ENCODE peak calls at places on chromosomes 13 and 19, in six cellular contexts. Z, C, Q, E, B and I are unnamed samples.

GRCh38 chr13:102548811-102549210 is 48.0 kb upstream of the TPP2 start:
- DNase-seq in C (no peak), E (no peak), B (no peak), Q (no peak), Z (no peak), I (no peak)

GRCh38 chr13:51287758-51288157 is 51.7 kb upstream of the SERPINE3 start:
- DNase-seq in C (no peak), Z (no peak), E (no peak), Q (no peak), B (no peak), I (no peak)

GRCh38 chr13:81639984-81640582 is 1299.2 kb upstream of the SPRY2 start:
- DNase-seq in Z (no peak), B (peak; percentile 8), C (no peak), Q (no peak), E (no peak), I (no peak)

GRCh38 chr19:31318790-31319189 is 30.4 kb downstream of the TSHZ3 start:
- DNase-seq in E (no peak), Z (no peak), Q (no peak), B (no peak), C (no peak), I (no peak)

GRCh38 chr13:29676941-29677452 is 81.5 kb upstream of the SLC7A1 start:
- DNase-seq in E (no peak), C (no peak), B (no peak), Q (peak; percentile 50), Z (no peak), I (no peak)

GRCh38 chr13:98847780-98848179 is 95.3 kb upstream of the SLC15A1 start:
- DNase-seq in C (no peak), B (no peak), E (no peak), Q (no peak), Z (no peak), I (no peak)

GRCh38 chr13:104657196-104657595 is 1591.0 kb upstream of the SLC10A2 start:
- DNase-seq in B (no peak), C (no peak), E (no peak), Z (no peak), Q (no peak), I (no peak)

GRCh38 chr19:7529610-7530490 is 5.7 kb upstream of the PNPLA6 start:
- DNase-seq in E (no peak), B (no peak), C (no peak), Z (no peak), Q (no peak), I (no peak)

GRCh38 chr19:52212572-52213255 is 22.9 kb downstream of the PPP2R1A start:
- DNase-seq in C (no peak), Z (no peak), Q (no peak), E (no peak), B (no peak), I (no peak)

GRCh38 chr19:52211203-52211602 is 21.4 kb downstream of the PPP2R1A start:
- DNase-seq in Z (no peak), E (no peak), Q (no peak), B (no peak), C (no peak), I (no peak)

GRCh38 chr19:52216401-52216800 is 26.5 kb downstream of the PPP2R1A start:
- DNase-seq in B (no peak), Q (no peak), C (no peak), Z (no peak), E (no peak), I (no peak)

GRCh38 chr19:52214241-52214640 is 24.4 kb downstream of the PPP2R1A start:
- DNase-seq in Z (no peak), B (no peak), E (no peak), C (no peak), Q (no peak), I (no peak)

DNA sequence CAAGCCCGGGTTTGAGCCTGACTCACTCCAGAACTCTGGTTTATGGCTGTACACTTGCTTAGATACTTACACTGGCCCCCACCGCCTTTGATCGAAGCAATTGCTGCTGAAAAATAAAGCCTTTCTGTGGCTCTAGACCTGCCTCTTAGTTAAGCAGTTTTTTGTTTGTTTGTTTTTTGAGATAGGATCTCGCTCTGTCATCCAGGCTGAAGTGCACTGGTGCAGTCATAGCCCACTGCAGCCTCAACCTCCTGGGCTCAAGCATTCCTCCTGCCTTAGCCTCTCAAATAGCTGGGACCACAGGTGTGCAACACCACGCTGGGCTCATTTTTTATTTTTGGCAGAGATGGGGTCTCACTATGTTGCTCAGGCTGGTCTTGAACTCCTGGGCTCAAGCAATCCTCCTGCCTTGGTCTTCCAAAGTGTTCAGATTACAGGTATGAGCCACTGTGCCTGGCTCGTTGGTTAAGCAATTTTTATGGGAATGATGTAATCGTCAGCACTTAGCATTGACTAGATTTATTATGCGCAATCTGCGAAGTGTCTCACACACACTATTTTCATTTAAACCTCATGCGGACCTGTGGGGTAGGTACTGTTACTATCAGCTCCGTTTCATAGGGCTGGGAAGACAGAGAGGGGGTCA is 22.2 kb downstream of the PPP2R1A start:
- DNase-seq in Z (no peak), B (no peak), Q (no peak), E (no peak), C (no peak), I (no peak)
- TF ChIP-seq POLR2A in Z (no peak), B (no peak), Q (no peak), E (no peak), C (no peak), I (no peak)

GRCh38 chr19:38930776-38931761 is at the start of gene MRPS12:
- DNase-seq in Q (peak; percentile 99), Z (peak; percentile 99), B (peak; percentile 99), C (peak; percentile 99), E (peak; percentile 99), I (peak; percentile 98)
- TF ChIP-seq POLR2A in Q (peak; percentile 33), Z (no peak), B (peak; percentile 53), C (peak; percentile 35), E (peak; percentile 78), I (peak; percentile 52)

DNA sequence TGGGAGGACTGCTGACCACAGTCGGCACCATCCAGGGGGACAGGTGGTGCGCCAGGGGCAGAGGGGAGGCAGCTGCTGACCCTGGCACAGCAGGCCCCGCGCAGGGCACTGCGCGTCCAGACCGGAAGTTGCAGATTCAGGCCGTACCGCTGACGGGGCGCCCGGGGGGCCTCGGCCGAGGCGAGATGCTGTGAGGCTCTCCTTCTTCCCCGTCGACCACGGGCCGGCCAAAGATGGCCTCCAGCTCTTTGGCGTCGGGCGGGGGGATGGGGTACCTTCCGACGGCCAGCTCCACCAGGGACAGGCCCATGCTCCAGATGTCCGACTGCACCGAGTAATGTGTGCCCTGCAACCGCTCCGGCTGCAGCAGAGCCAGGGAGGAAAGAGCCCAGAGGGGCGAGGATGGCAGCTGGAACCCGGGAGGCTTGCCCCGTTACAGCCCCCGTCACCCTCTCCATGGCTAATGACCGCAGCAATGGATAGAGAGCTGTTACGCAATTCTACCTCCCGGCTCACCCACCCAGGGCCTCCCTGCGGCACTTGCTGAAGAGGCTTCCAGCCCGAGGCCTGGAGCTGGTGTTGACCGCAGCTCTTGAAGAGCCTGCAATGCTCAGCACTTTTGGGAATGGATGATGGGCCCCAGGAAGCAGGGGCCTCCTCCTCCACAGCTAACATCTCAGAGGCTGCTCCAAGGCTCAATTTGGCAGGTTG is 24.7 kb downstream of the MAP2K2 start:
- DNase-seq in E (no peak), Q (no peak), Z (no peak), C (no peak), B (no peak), I (no peak)
- TF ChIP-seq POLR2A in E (no peak), Q (no peak), Z (no peak), C (no peak), B (no peak), I (no peak)

GRCh38 chr19:2477732-2478191 is 1.8 kb downstream of the GADD45B start:
- DNase-seq in Q (peak; percentile 36), E (peak; percentile 48), C (no peak), Z (peak; percentile 56), B (no peak), I (no peak)

GRCh38 chr19:2476451-2477140 is 669 bp downstream of the GADD45B start:
- DNase-seq in C (no peak), E (peak; percentile 66), Z (peak; percentile 57), Q (no peak), B (no peak), I (peak; percentile 62)

GRCh38 chr19:2475702-2476450 is at the start of gene GADD45B:
- DNase-seq in B (peak; percentile 99), Z (peak; percentile 98), E (peak; percentile 98), C (peak; percentile 99), Q (peak; percentile 98), I (peak; percentile 99)

GRCh38 chr19:2478324-2478755 is 2.4 kb downstream of the GADD45B start:
- DNase-seq in E (peak; percentile 60), B (no peak), Q (peak; percentile 89), C (peak; percentile 62), Z (peak; percentile 49), I (peak; percentile 91)

DNA sequence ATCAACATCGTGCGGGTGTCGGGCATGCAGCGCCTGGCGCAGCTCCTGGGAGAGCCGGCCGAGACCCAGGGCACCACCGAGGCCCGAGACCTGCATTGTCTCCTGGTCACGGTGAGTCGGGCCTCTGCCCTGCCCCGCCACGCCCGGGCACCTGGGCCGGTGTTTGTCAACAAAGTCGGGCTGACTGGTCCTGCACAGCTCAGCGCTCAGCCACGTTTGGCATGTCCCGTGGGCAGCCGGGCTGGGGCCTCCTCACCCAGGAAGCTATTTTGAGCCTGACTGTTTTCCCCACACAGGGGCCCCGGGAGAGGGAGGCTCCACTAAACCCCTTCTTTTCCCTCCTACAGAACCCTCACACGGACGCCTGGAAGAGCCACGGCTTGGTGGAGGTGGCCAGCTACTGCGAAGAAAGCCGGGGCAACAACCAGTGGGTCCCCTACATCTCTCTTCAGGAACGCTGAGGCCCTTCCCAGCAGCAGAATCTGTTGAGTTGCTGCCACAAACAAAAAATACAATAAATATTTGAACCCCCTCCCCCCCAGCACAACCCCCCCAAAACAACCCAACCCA is 1.3 kb downstream of the GADD45B start:
- DNase-seq in B (no peak), Z (peak; percentile 68), Q (peak; percentile 47), C (no peak), E (no peak), I (peak; percentile 64)
- TF ChIP-seq POLR2A in B (no peak), Z (no peak), Q (peak; percentile 23), C (no peak), E (no peak), I (no peak)